ENCODE peak calls at places on chromosomes 7 and 10, in eight cellular contexts. P, C, H, W, J, X, D and Y are unnamed samples.
A peak's percentile ranks its signal among the peaks of the same experiment; 100 is the strongest.

GRCh38 chr7:141738592-141739013 is 445 bp downstream of the SSBP1 start:
- DNase-seq in D (no peak), P (no peak), C (no peak), W (no peak), J (no peak), X (no peak), H (no peak), Y (no peak)

GRCh38 chr10:25417611-25418010 is 242.8 kb downstream of the GPR158 start:
- DNase-seq in P (no peak), H (no peak), C (no peak), X (no peak), D (no peak), J (no peak), W (no peak), Y (no peak)

GRCh38 chr10:69232252-69232651 is 12.1 kb downstream of the HKDC1 start:
- DNase-seq in D (no peak), P (peak; percentile 86), X (no peak), W (peak; percentile 85), C (no peak), H (peak; percentile 42), J (no peak), Y (no peak)

GRCh38 chr10:103651783-103652476 is 158.4 kb downstream of the NEURL1 start:
- DNase-seq in C (peak; percentile 79), W (no peak), X (peak; percentile 94), J (no peak), H (no peak), P (no peak), D (peak; percentile 81), Y (peak; percentile 83)

GRCh38 chr7:48041665-48041995 is 6.3 kb downstream of the C7orf57 start:
- DNase-seq in W (peak; percentile 47), C (no peak), P (no peak), X (no peak), J (no peak), D (no peak), H (no peak), Y (no peak)

GRCh38 chr10:112959207-112959838 is 9.3 kb downstream of the TCF7L2 start:
- DNase-seq in X (no peak), W (peak; percentile 39), J (no peak), H (no peak), P (peak; percentile 49), D (no peak), C (no peak), Y (no peak)

GRCh38 chr7:42831051-42831952 is 80.6 kb downstream of the C7orf25 start:
- DNase-seq in C (peak; percentile 17), D (no peak), X (no peak), W (peak; percentile 44), P (peak; percentile 30), J (no peak), H (no peak), Y (peak; percentile 51)

GRCh38 chr10:79248341-79248931 is 98.8 kb upstream of the PPIF start:
- DNase-seq in J (peak; percentile 62), C (peak; percentile 65), W (no peak), P (no peak), D (peak; percentile 70), X (peak; percentile 89), H (no peak), Y (peak; percentile 56)

GRCh38 chr10:129079705-129080104 is 387.3 kb upstream of the MGMT start:
- DNase-seq in P (no peak), J (no peak), C (peak; percentile 73), W (no peak), X (no peak), H (no peak), D (peak; percentile 71), Y (no peak)

GRCh38 chr10:110395350-110396283 is 90.9 kb upstream of the SMNDC1 start:
- DNase-seq in H (peak; percentile 86), J (no peak), W (peak; percentile 99), P (peak; percentile 98), C (no peak), D (no peak), X (no peak), Y (peak; percentile 91)

GRCh38 chr10:9869777-9870176 is 1147.9 kb upstream of the CELF2 start:
- DNase-seq in P (no peak), J (no peak), C (no peak), H (no peak), X (no peak), W (no peak), D (no peak), Y (no peak)

GRCh38 chr7:73683916-73684693 is 708 bp downstream of the BUD23 start:
- DNase-seq in W (no peak), X (no peak), H (no peak), C (no peak), D (no peak), J (no peak), P (no peak), Y (no peak)

DNA sequence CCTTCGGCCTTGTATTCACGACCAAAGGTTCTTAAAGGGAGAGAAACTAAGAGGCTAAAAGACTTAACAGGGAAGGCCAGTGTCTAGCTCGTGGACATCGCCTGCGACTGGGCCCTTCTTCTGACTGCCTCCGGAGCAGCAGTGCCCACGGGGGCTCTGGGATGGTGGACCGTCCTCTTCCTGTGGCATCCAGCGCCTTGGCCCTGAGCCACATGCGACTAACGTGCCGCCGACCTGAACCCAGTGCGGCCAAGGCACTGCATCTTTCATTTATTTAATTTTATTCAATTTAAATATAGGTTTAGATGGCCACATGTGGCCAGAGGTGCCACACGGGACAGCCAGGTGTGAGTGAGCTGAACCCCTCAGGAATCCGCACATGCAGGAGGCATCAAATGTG is 451.7 kb downstream of the PTPRN2 start:
- DNase-seq in W (no peak), H (no peak), D (no peak), C (no peak), X (no peak), P (no peak), J (no peak), Y (no peak)
- H3K9me3 ChIP-seq in W (peaks cover 54% of the 10 kb centered on the region), H (peaks cover 84% of the 10 kb centered on the region), D (no peaks in the 10 kb centered on the region), C (no peaks in the 10 kb centered on the region), X (no peaks in the 10 kb centered on the region), P (no peaks in the 10 kb centered on the region), J (no peaks in the 10 kb centered on the region), Y (no peaks in the 10 kb centered on the region)

DNA sequence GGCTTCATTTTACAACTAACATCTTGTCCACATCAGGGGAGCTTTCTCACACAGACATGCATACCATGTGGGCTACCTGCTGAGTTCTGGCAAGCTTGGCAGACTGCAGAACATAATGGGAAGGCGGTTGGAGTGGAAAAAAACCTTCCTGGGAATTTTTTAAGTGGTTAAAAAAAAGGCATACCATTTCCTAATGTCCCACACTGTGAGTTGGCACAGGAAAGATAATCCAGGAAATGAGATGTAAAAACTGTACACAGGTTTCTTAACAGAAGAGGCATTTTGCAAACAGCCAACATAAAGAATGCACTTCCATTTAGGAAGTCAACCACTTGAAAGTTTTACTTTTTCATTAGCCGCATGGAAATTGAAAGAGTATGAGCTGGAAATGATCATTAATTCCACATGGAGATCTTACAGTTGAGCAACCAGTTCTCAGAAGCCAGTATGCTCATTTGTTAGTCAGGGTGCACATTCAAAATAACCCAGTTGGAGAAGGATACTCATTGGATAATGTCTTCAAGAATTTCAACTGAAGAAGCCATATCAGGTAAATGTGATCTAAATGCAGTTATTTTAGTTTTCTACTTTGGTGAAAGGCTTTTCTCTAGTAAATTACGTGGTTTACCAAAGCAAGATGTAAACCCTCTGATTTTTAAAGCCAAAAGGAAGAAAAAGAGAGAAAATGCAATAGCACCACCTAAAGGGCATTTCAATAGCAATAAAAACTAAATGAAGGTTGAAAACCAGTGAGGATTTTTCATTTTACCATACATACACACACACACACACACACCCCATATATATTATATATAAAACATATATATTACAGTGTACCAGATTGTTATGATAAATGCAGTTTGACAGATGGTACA is 194.0 kb downstream of the TAX1BP1 start:
- DNase-seq in D (no peak), X (no peak), H (no peak), C (no peak), P (no peak), J (no peak), W (no peak), Y (no peak)
- TF ChIP-seq CTCF in D (no peak), X (no peak), H (peak; percentile 23), C (peak; percentile 31), P (peak; percentile 29), J (no peak), W (peak; percentile 34), Y (no peak)

GRCh38 chr10:275680-276079 is 140.4 kb downstream of the ZMYND11 start:
- DNase-seq in P (no peak), H (no peak), J (no peak), X (no peak), C (no peak), W (no peak), D (peak; percentile 34), Y (no peak)
- H3K9me3 ChIP-seq in P (no peaks in the 10 kb centered on the region), H (no peaks in the 10 kb centered on the region), J (no peaks in the 10 kb centered on the region), X (no peaks in the 10 kb centered on the region), C (no peaks in the 10 kb centered on the region), W (no peaks in the 10 kb centered on the region), D (no peaks in the 10 kb centered on the region), Y (no peaks in the 10 kb centered on the region)

GRCh38 chr7:131223151-131223550 is 104.5 kb upstream of the MKLN1 start:
- DNase-seq in C (no peak), P (no peak), W (no peak), X (no peak), D (no peak), H (no peak), J (no peak), Y (no peak)

GRCh38 chr7:131224996-131225395 is 102.7 kb upstream of the MKLN1 start:
- DNase-seq in P (no peak), J (no peak), W (no peak), C (no peak), D (no peak), H (no peak), X (no peak), Y (no peak)

GRCh38 chr7:131219277-131220041 is 108.2 kb upstream of the MKLN1 start:
- DNase-seq in J (peak; percentile 34), D (peak; percentile 66), C (peak; percentile 54), H (no peak), X (peak; percentile 83), W (no peak), P (no peak), Y (no peak)

GRCh38 chr7:131221061-131221460 is 106.6 kb upstream of the MKLN1 start:
- DNase-seq in P (no peak), X (no peak), D (no peak), C (no peak), J (no peak), H (no peak), W (no peak), Y (no peak)

DNA sequence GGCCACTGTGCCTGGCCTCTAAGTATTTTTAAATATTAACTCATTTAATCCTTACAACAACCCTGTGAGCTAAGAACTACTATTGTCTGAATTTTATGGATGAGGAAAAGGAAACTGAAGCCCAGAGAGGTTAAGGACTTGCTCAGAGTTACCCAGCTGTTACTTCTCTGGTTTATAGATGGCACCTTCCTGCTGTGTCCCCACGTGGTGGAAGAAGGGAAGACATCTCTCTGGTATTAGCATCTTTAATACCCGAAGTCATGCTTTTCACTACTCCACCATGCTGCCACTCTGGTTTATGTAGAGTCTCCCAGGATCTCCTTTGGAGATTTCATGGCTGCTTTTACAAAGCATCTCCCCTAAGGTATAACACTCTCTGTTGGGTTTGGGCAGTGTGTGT is 105.5 kb upstream of the MKLN1 start:
- DNase-seq in P (no peak), J (no peak), D (no peak), C (no peak), H (no peak), W (no peak), X (no peak), Y (no peak)
- TF ChIP-seq CTCF in P (no peak), J (no peak), D (no peak), C (no peak), H (no peak), W (peak; percentile 7), X (no peak), Y (no peak)

GRCh38 chr10:21826725-21827124 is 176.8 kb downstream of the DNAJC1 start:
- DNase-seq in C (no peak), X (no peak), D (no peak), P (no peak), H (no peak), J (no peak), W (no peak), Y (no peak)
- H3K9me3 ChIP-seq in C (peaks cover 72% of the 10 kb centered on the region), X (no peaks in the 10 kb centered on the region), D (peaks cover 52% of the 10 kb centered on the region), P (peaks cover 52% of the 10 kb centered on the region), H (peaks cover 17% of the 10 kb centered on the region), J (peaks cover 65% of the 10 kb centered on the region), W (peaks cover 12% of the 10 kb centered on the region), Y (peaks cover 51% of the 10 kb centered on the region)